ENCODE peak calls at places on chromosomes 13 and 19, in five cellular contexts. K is cardiac muscle cell; L is heart right ventricle; X is stimulated activated CD8-positive, alpha-beta memory T cell treated with anti-CD3 and anti-CD28 coated beads, Interleukin-2, amount 100 ng/mL, for 48 hours; P is neuronal stem cell. T is an unnamed sample.

GRCh38 chr13:27339299-27339698 is 68.7 kb downstream of the RASL11A start:
- DNase-seq in K (peak), L (no peak), X (peak), P (no peak), T (peak)

GRCh38 chr19:19039901-19040300 is 6.5 kb downstream of the ARMC6 start:
- DNase-seq in K (no peak), L (no peak), X (no peak), P (no peak), T (no peak)

GRCh38 chr19:14632286-14632685 is 42.4 kb downstream of the ADGRE3 start:
- DNase-seq in K (no peak), L (no peak), X (no peak), P (no peak), T (peak)

GRCh38 chr19:39211731-39212376 is 7.8 kb upstream of the SYCN start:
- DNase-seq in K (no peak), L (no peak), X (no peak), P (no peak), T (no peak)

GRCh38 chr19:57789288-57789687 is 19.8 kb downstream of the ZNF586 start:
- DNase-seq in K (no peak), L (no peak), X (no peak), P (no peak), T (no peak)

GRCh38 chr19:3131168-3131567 is 4.7 kb upstream of the GNA15 start:
- DNase-seq in K (no peak), L (no peak), X (no peak), P (no peak), T (no peak)

GRCh38 chr19:1125601-1126533 is 22.1 kb downstream of the GPX4 start:
- DNase-seq in K (no peak), L (no peak), X (no peak), P (no peak), T (no peak)

GRCh38 chr13:91017031-91017668 is 330.3 kb upstream of the MIR17HG start:
- DNase-seq in K (peak), L (no peak), X (no peak), P (peak), T (peak)

GRCh38 chr13:110474713-110475112 is 86.8 kb downstream of the RAB20 start:
- DNase-seq in K (no peak), L (no peak), X (no peak), P (no peak), T (no peak)